ENCODE peak calls at places on chromosomes 5 and 9, in nine cellular contexts. D, A, E, S, C, P, Z, H and R are unnamed samples.

GRCh38 chr5:154642499-154643245 is 112.5 kb upstream of the LARP1 start:
- DNase-seq in D (peak), A (no peak), E (no peak), S (peak), C (no peak), P (no peak), Z (no peak), H (no peak), R (peak)

GRCh38 chr5:108905818-108906217 is 158.1 kb downstream of the FER start:
- DNase-seq in D (no peak), A (no peak), E (no peak), S (no peak), C (no peak), P (no peak), Z (no peak), H (no peak), R (peak)

GRCh38 chr9:33868430-33869000 is 51.6 kb downstream of the UBE2R2 start:
- DNase-seq in D (no peak), A (no peak), E (no peak), S (no peak), C (no peak), P (no peak), Z (no peak), H (no peak), R (no peak)

GRCh38 chr9:125763373-125763772 is 16.2 kb downstream of the PBX3 start:
- DNase-seq in D (peak), A (no peak), E (no peak), S (peak), C (no peak), P (no peak), Z (no peak), H (no peak), R (peak)

GRCh38 chr5:32280656-32281081 is 32.1 kb downstream of the MTMR12 start:
- DNase-seq in D (no peak), A (no peak), E (no peak), S (no peak), C (no peak), P (no peak), Z (peak), H (no peak), R (no peak)

GRCh38 chr5:138033916-138034315 is 1.0 kb upstream of the FAM13B start:
- DNase-seq in D (no peak), A (no peak), E (no peak), S (no peak), C (no peak), P (no peak), Z (no peak), H (no peak), R (peak)

GRCh38 chr5:5424736-5425135 is 2.3 kb downstream of the ICE1 start:
- DNase-seq in D (no peak), A (no peak), E (no peak), S (no peak), C (no peak), P (no peak), Z (no peak), H (no peak), R (no peak)

GRCh38 chr5:146079695-146080361 is 25.5 kb downstream of the PLAC8L1 start:
- DNase-seq in D (no peak), A (no peak), E (no peak), S (no peak), C (no peak), P (no peak), Z (no peak), H (no peak), R (peak)

GRCh38 chr5:6659941-6660684 is 26.9 kb downstream of the SRD5A1 start:
- DNase-seq in D (no peak), A (no peak), E (peak), S (no peak), C (peak), P (no peak), Z (no peak), H (no peak), R (no peak)

GRCh38 chr9:4887556-4887955 is 94.8 kb downstream of the RCL1 start:
- DNase-seq in D (no peak), A (peak), E (no peak), S (no peak), C (no peak), P (no peak), Z (no peak), H (no peak), R (peak)

GRCh38 chr9:127204771-127205470 is 59.7 kb upstream of the GARNL3 start:
- DNase-seq in D (no peak), A (no peak), E (peak), S (peak), C (no peak), P (no peak), Z (no peak), H (no peak), R (no peak)

GRCh38 chr9:8420416-8420815 is 620.8 kb upstream of the DMAC1 start:
- DNase-seq in D (no peak), A (no peak), E (no peak), S (no peak), C (no peak), P (no peak), Z (no peak), H (no peak), R (no peak)

GRCh38 chr9:129353697-129354336 is 175.8 kb upstream of the IER5L start:
- DNase-seq in D (no peak), A (no peak), E (no peak), S (no peak), C (peak), P (no peak), Z (no peak), H (no peak), R (no peak)

GRCh38 chr5:81417052-81417451 is 23.1 kb upstream of the ACOT12 start:
- DNase-seq in D (no peak), A (no peak), E (no peak), S (no peak), C (no peak), P (no peak), Z (no peak), H (no peak), R (peak)

GRCh38 chr5:74631088-74631960 is 9.2 kb downstream of the ENC1 start:
- DNase-seq in D (no peak), A (no peak), E (no peak), S (no peak), C (no peak), P (no peak), Z (no peak), H (no peak), R (peak)

GRCh38 chr5:102048940-102049339 is 247.1 kb downstream of the SLCO4C1 start:
- DNase-seq in D (no peak), A (no peak), E (no peak), S (peak), C (no peak), P (no peak), Z (no peak), H (no peak), R (no peak)

GRCh38 chr9:101465330-101465915 is 29.8 kb upstream of the ALDOB start:
- DNase-seq in D (peak), A (peak), E (peak), S (peak), C (no peak), P (no peak), Z (no peak), H (peak), R (peak)

GRCh38 chr5:119745976-119746375 is 116.6 kb downstream of the FAM170A start:
- DNase-seq in D (no peak), A (no peak), E (no peak), S (no peak), C (no peak), P (no peak), Z (no peak), H (no peak), R (peak)

GRCh38 chr5:146565764-146566163 is 49.8 kb upstream of the GPR151 start:
- DNase-seq in D (peak), A (peak), E (no peak), S (peak), C (no peak), P (no peak), Z (no peak), H (no peak), R (peak)

GRCh38 chr5:144304683-144305082 is 134.0 kb downstream of the KCTD16 start:
- DNase-seq in D (no peak), A (no peak), E (no peak), S (no peak), C (no peak), P (no peak), Z (no peak), H (no peak), R (no peak)

GRCh38 chr5:74903165-74903787 is 37.1 kb upstream of the FAM169A start:
- DNase-seq in D (peak), A (no peak), E (peak), S (peak), C (peak), P (no peak), Z (no peak), H (peak), R (peak)

GRCh38 chr5:176481659-176482213 is 33.6 kb downstream of the FAF2 start:
- DNase-seq in D (no peak), A (no peak), E (no peak), S (no peak), C (no peak), P (no peak), Z (no peak), H (no peak), R (no peak)

GRCh38 chr9:126818482-126818881 is 13.6 kb downstream of the ZBTB43 start:
- DNase-seq in D (no peak), A (no peak), E (no peak), S (no peak), C (no peak), P (no peak), Z (no peak), H (no peak), R (no peak)

GRCh38 chr5:54756796-54757402 is 228.5 kb downstream of the ESM1 start:
- DNase-seq in D (no peak), A (no peak), E (no peak), S (no peak), C (no peak), P (no peak), Z (no peak), H (no peak), R (peak)

GRCh38 chr9:114452219-114453169 is 52.8 kb downstream of the WHRN start:
- DNase-seq in D (peak), A (no peak), E (peak), S (no peak), C (no peak), P (no peak), Z (no peak), H (no peak), R (peak)

GRCh38 chr9:1922026-1922425 is 93.1 kb upstream of the SMARCA2 start:
- DNase-seq in D (no peak), A (no peak), E (no peak), S (no peak), C (no peak), P (no peak), Z (no peak), H (no peak), R (no peak)

GRCh38 chr5:120803282-120803681 is 339.2 kb downstream of the PRR16 start:
- DNase-seq in D (no peak), A (no peak), E (no peak), S (no peak), C (no peak), P (no peak), Z (no peak), H (no peak), R (peak)

GRCh38 chr9:71783120-71783523 is 14.8 kb upstream of the CEMIP2 start:
- DNase-seq in D (no peak), A (no peak), E (peak), S (peak), C (peak), P (no peak), Z (no peak), H (no peak), R (peak)

GRCh38 chr9:38016375-38017120 is 52.5 kb downstream of the SHB start:
- DNase-seq in D (no peak), A (no peak), E (no peak), S (no peak), C (no peak), P (no peak), Z (no peak), H (no peak), R (no peak)

GRCh38 chr9:16884952-16885513 is 14.6 kb upstream of the BNC2 start:
- DNase-seq in D (no peak), A (no peak), E (no peak), S (no peak), C (no peak), P (no peak), Z (no peak), H (no peak), R (no peak)

GRCh38 chr5:172358345-172358744 is 74.8 kb upstream of the UBTD2 start:
- DNase-seq in D (no peak), A (no peak), E (no peak), S (no peak), C (no peak), P (no peak), Z (no peak), H (no peak), R (no peak)
- TF ChIP-seq CTCF in D (no peak), A (no peak), E (no peak), S (no peak), C (no peak), P (no peak), Z (no peak), H (no peak), R (no peak)

GRCh38 chr5:91070761-91071429 is 312.2 kb downstream of the ARRDC3 start:
- DNase-seq in D (no peak), A (no peak), E (no peak), S (no peak), C (no peak), P (no peak), Z (no peak), H (no peak), R (no peak)
- H3K4me3 ChIP-seq in D (no peak), A (no peak), E (no peak), S (no peak), C (no peak), P (no peak), Z (no peak), H (no peak), R (no peak)

GRCh38 chr9:25353783-25354182 is 324.5 kb downstream of the TUSC1 start:
- DNase-seq in D (no peak), A (no peak), E (no peak), S (no peak), C (no peak), P (no peak), Z (no peak), H (no peak), R (no peak)

GRCh38 chr9:25350011-25350410 is 328.2 kb downstream of the TUSC1 start:
- DNase-seq in D (no peak), A (no peak), E (no peak), S (no peak), C (no peak), P (no peak), Z (no peak), H (no peak), R (peak)
- TF ChIP-seq CTCF in D (no peak), A (no peak), E (no peak), S (peak), C (no peak), P (no peak), Z (no peak), H (no peak), R (no peak)

GRCh38 chr5:141338538-141339306 is at the start of gene PCDHGA2:
- DNase-seq in D (no peak), A (peak), E (no peak), S (peak), C (no peak), P (no peak), Z (no peak), H (no peak), R (peak)
- H3K4me3 ChIP-seq in D (no peak), A (peak), E (no peak), S (no peak), C (no peak), P (peak), Z (peak), H (no peak), R (peak)